ENCODE peak calls at places on chromosome 7, in seven cellular contexts. A is GM12878, P is HepG2, M is K562, B is T47D, T is H1, K is SK-N-SH. S is an unnamed sample.
A peak's percentile ranks its signal among the peaks of the same experiment; 100 is the strongest.

GRCh38 chr7:132768099-132768498 is 191.8 kb upstream of the PLXNA4 start:
- DNase-seq in A (no peak), P (no peak), M (no peak), B (no peak), T (no peak), K (no peak), S (no peak)

GRCh38 chr7:137325927-137326326 is 17.6 kb downstream of the PTN start:
- DNase-seq in A (no peak), P (no peak), M (no peak), B (no peak), T (no peak), K (no peak), S (no peak)

GRCh38 chr7:130258494-130259078 is 8.1 kb upstream of the CPA2 start:
- DNase-seq in A (no peak), P (no peak), M (no peak), B (no peak), T (no peak), K (no peak), S (no peak)

GRCh38 chr7:920351-921070 is 34.0 kb downstream of the ADAP1 start:
- DNase-seq in A (no peak), P (no peak), M (no peak), B (no peak), T (no peak), K (no peak), S (no peak)

GRCh38 chr7:5218564-5219360 is 28.7 kb downstream of the WIPI2 start:
- DNase-seq in A (peak; percentile 97), P (no peak), M (no peak), B (no peak), T (no peak), K (no peak), S (no peak)

GRCh38 chr7:158037211-158037610 is 550.4 kb downstream of the PTPRN2 start:
- DNase-seq in A (no peak), P (no peak), M (no peak), B (no peak), T (no peak), K (no peak), S (no peak)

GRCh38 chr7:22128528-22128920 is 182.8 kb upstream of the CDCA7L start:
- DNase-seq in A (no peak), P (no peak), M (no peak), B (no peak), T (no peak), K (no peak), S (no peak)

GRCh38 chr7:44184221-44184873 is 4.9 kb downstream of the GCK start:
- DNase-seq in A (no peak), P (no peak), M (no peak), B (no peak), T (peak; percentile 15), K (no peak), S (peak; percentile 78)

GRCh38 chr7:103573479-103574058 is 127.6 kb upstream of the SLC26A5 start:
- DNase-seq in A (no peak), P (peak; percentile 7), M (peak; percentile 33), B (no peak), T (no peak), K (peak; percentile 27), S (peak; percentile 18)

GRCh38 chr7:7713730-7714129 is 4.7 kb downstream of the RPA3 start:
- DNase-seq in A (no peak), P (no peak), M (no peak), B (no peak), T (no peak), K (no peak), S (no peak)

GRCh38 chr7:95749515-95749914 is 22.8 kb upstream of the DYNC1I1 start:
- DNase-seq in A (no peak), P (no peak), M (no peak), B (no peak), T (no peak), K (no peak), S (no peak)

GRCh38 chr7:151472644-151473380 is 32.9 kb upstream of the CRYGN start:
- DNase-seq in A (peak; percentile 83), P (no peak), M (no peak), B (no peak), T (no peak), K (no peak), S (no peak)

GRCh38 chr7:18906901-18907300 is 210.5 kb downstream of the TWIST1 start:
- DNase-seq in A (no peak), P (no peak), M (no peak), B (no peak), T (no peak), K (no peak), S (no peak)

GRCh38 chr7:55573526-55573925 is 1.2 kb upstream of the VOPP1 start:
- DNase-seq in A (no peak), P (no peak), M (no peak), B (no peak), T (no peak), K (no peak), S (no peak)

GRCh38 chr7:17680943-17681351 is 259.3 kb downstream of the SNX13 start:
- DNase-seq in A (no peak), P (peak; percentile 11), M (no peak), B (no peak), T (no peak), K (no peak), S (peak; percentile 12)

GRCh38 chr7:105621617-105622016 is 40.3 kb upstream of the EFCAB10 start:
- DNase-seq in A (no peak), P (no peak), M (no peak), B (no peak), T (no peak), K (no peak), S (no peak)

GRCh38 chr7:84950836-84951235 is 236.0 kb downstream of the SEMA3D start:
- DNase-seq in A (no peak), P (no peak), M (no peak), B (no peak), T (no peak), K (no peak), S (no peak)

GRCh38 chr7:3899559-3899991 is 598.5 kb downstream of the SDK1 start:
- DNase-seq in A (no peak), P (no peak), M (no peak), B (no peak), T (no peak), K (no peak), S (no peak)

GRCh38 chr7:31121641-31122040 is 69.5 kb downstream of the ADCYAP1R1 start:
- DNase-seq in A (no peak), P (no peak), M (no peak), B (no peak), T (no peak), K (no peak), S (no peak)

GRCh38 chr7:22627136-22627535 is 99.9 kb upstream of the IL6 start:
- DNase-seq in A (no peak), P (no peak), M (no peak), B (no peak), T (no peak), K (no peak), S (no peak)

GRCh38 chr7:136114966-136115762 is 138.0 kb upstream of the MTPN start:
- DNase-seq in A (no peak), P (peak; percentile 30), M (peak; percentile 81), B (no peak), T (peak; percentile 31), K (peak; percentile 60), S (peak; percentile 13)

GRCh38 chr7:99469381-99470065 is 3.2 kb upstream of the ZNF789 start:
- DNase-seq in A (no peak), P (peak; percentile 31), M (no peak), B (no peak), T (no peak), K (no peak), S (no peak)

GRCh38 chr7:155517452-155517851 is 28.9 kb downstream of the CNPY1 start:
- DNase-seq in A (no peak), P (no peak), M (no peak), B (no peak), T (no peak), K (no peak), S (no peak)

GRCh38 chr7:101678713-101679112 is 49.6 kb upstream of the MYL10 start:
- DNase-seq in A (no peak), P (no peak), M (no peak), B (no peak), T (no peak), K (no peak), S (no peak)

GRCh38 chr7:107924841-107925490 is 34.0 kb downstream of the DLD start:
- DNase-seq in A (peak; percentile 51), P (no peak), M (no peak), B (no peak), T (no peak), K (no peak), S (no peak)
- TF ChIP-seq JUND in A (no peak), P (no peak), M (no peak), B (no peak), T (no peak), K (no peak), S (no peak)

GRCh38 chr7:74203157-74203556 is 6.6 kb upstream of the LAT2 start:
- DNase-seq in A (no peak), P (peak; percentile 32), M (no peak), B (no peak), T (no peak), K (peak; percentile 64), S (no peak)
- TF ChIP-seq JUND in A (no peak), P (no peak), M (no peak), B (no peak), T (no peak), K (no peak), S (no peak)

DNA sequence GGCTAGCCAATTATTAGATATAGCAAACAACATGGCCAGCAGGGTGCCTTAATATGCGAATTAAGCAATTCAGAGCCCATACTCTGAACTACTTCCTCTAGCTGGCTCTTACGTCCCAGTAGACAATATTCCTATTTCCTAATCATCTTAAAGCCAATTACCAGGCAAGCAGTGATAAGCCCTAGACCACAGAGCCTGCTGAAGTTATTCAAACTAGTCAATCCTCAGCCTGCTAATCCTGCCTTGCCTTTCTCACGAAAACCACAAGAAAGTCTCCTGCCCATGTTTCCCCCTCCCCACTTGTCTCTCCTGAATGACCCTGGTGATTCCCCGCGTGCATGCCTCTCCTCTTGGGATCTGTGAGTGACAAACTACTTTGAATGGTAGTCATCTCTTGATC is 86.8 kb upstream of the CACNA2D1 start:
- DNase-seq in A (no peak), P (no peak), M (no peak), B (no peak), T (no peak), K (no peak), S (no peak)
- TF ChIP-seq JUND in A (no peak), P (no peak), M (no peak), B (no peak), T (no peak), K (no peak), S (no peak)

GRCh38 chr7:50640779-50641178 is 75.6 kb upstream of the DDC start:
- DNase-seq in A (no peak), P (no peak), M (no peak), B (no peak), T (no peak), K (no peak), S (no peak)
- TF ChIP-seq JUND in A (no peak), P (no peak), M (no peak), B (no peak), T (no peak), K (no peak), S (no peak)